ENCODE peak calls at places on chromosome 13, in eight cellular contexts. Z is kidney epithelial cell; E is Peyer's patch; S is PC-3; O is Panc1; X is body of pancreas; D is fibroblast of lung; Q is CD4-positive, alpha-beta T cell. H is an unnamed sample.

GRCh38 chr13:32021785-32022184 is 9.8 kb upstream of the FRY start:
- DNase-seq in S (no peak), X (no peak), Q (no peak), Z (no peak), E (no peak), D (no peak), O (no peak), H (no peak)

GRCh38 chr13:98582947-98583346 is 6.0 kb upstream of the STK24 start:
- DNase-seq in X (no peak), E (no peak), D (no peak), S (no peak), Q (no peak), Z (no peak), O (no peak), H (peak)

GRCh38 chr13:62997038-62997619 is 1581.5 kb upstream of the PCDH20 start:
- DNase-seq in D (no peak), O (no peak), Q (no peak), X (no peak), E (no peak), Z (no peak), S (no peak), H (no peak)

GRCh38 chr13:97221491-97221890 is 642 bp upstream of the MBNL2 start:
- DNase-seq in Q (no peak), S (no peak), E (no peak), O (no peak), D (no peak), Z (no peak), X (no peak), H (no peak)

GRCh38 chr13:72304121-72304745 is 423.2 kb downstream of the MZT1 start:
- DNase-seq in S (no peak), D (peak), E (no peak), X (no peak), Q (no peak), Z (no peak), O (no peak), H (no peak)

GRCh38 chr13:48853381-48854102 is 122.2 kb upstream of the FNDC3A start:
- DNase-seq in O (no peak), S (no peak), X (no peak), Z (peak), E (no peak), D (peak), Q (no peak), H (no peak)

GRCh38 chr13:71625183-71625582 is 241.8 kb downstream of the DACH1 start:
- DNase-seq in D (no peak), Z (no peak), X (no peak), Q (no peak), E (no peak), S (no peak), O (no peak), H (no peak)

GRCh38 chr13:30186644-30187431 is 120.5 kb downstream of the KATNAL1 start:
- DNase-seq in Z (no peak), S (no peak), E (no peak), X (no peak), O (no peak), Q (no peak), D (no peak), H (no peak)

GRCh38 chr13:109387438-109387837 is 398.9 kb downstream of the IRS2 start:
- DNase-seq in X (no peak), O (no peak), Z (no peak), E (no peak), S (no peak), Q (no peak), D (no peak), H (no peak)

GRCh38 chr13:99968521-99969367 is 2.8 kb downstream of the ZIC5 start:
- DNase-seq in O (no peak), Q (no peak), X (no peak), E (no peak), S (no peak), D (no peak), Z (no peak), H (no peak)

GRCh38 chr13:38830442-38831045 is 143.7 kb downstream of the FREM2 start:
- DNase-seq in O (no peak), Q (no peak), E (no peak), Z (no peak), X (peak), D (no peak), S (no peak), H (no peak)

GRCh38 chr13:50589139-50589538 is 254.4 kb downstream of the DLEU7 start:
- DNase-seq in E (no peak), D (peak), X (no peak), O (no peak), S (peak), Z (peak), Q (no peak), H (peak)

GRCh38 chr13:40114305-40114896 is 458.9 kb downstream of the COG6 start:
- DNase-seq in Q (no peak), Z (no peak), S (no peak), E (no peak), O (no peak), D (no peak), X (no peak), H (no peak)

GRCh38 chr13:31909889-31910551 is 121.6 kb upstream of the FRY start:
- DNase-seq in Z (peak), D (peak), O (peak), Q (peak), X (peak), E (peak), S (peak), H (peak)

GRCh38 chr13:76067850-76068249 is 431.7 kb downstream of the LMO7 start:
- DNase-seq in E (no peak), O (no peak), D (no peak), Q (no peak), S (no peak), X (no peak), Z (no peak), H (no peak)

GRCh38 chr13:74570834-74571233 is 436.6 kb upstream of the KLF12 start:
- DNase-seq in Z (peak), Q (no peak), X (no peak), S (no peak), O (no peak), E (no peak), D (peak), H (no peak)

DNA sequence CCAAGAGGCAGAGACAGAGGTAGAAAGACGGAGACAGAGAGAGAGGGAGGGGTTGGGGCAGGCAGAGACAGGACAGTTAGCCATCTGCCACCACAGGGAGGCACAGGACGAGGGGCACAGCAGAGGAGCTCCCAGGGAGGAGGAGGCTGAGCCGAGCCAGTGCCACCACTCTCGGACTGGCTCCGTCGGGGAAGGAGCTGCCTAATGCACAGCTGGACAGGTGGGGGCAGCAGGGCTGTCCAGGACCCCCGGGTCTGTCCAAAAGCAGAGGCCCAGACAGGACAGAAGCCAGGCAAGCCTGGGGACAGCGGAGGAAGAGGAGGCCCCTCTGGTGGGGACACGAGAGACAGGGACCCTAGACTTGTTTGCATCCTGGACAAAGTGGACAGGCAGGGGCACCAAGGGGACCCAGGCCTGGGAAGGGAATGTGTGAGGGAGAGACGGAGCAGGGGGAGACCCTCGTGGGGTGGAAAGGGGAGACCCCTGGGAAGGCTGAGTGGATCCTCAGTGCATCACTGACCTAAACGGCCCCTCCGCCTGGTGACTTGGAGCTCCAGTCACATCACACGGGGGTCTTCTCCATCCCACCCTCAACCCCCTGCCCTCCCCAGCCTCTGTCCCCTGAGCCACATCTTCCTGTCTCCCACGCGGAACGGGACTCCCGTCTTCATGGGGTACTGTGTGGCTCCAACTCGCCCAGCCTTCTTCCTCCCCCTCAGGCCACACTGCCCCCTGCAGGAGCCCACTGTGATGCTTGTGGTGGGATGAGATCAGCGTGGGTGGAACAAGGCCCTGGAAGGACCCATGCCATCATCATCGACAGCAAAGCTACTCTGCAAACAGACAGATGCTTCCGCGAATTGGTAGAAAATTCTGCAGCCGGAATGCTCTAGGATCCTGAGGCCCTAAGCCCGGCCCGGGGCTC is 889 bp downstream of the F10 start:
- DNase-seq in O (no peak), E (no peak), X (no peak), S (no peak), Z (no peak), Q (no peak), D (no peak), H (no peak)
- TF ChIP-seq CTCF in O (no peak), E (no peak), X (no peak), S (peak), Z (peak), Q (no peak), D (peak), H (peak)

GRCh38 chr13:102774596-102775375 is 1.2 kb upstream of the TEX30 start:
- DNase-seq in Q (no peak), E (no peak), S (no peak), Z (no peak), X (no peak), D (no peak), O (no peak), H (no peak)

GRCh38 chr13:102771298-102772041 is 2.1 kb downstream of the TEX30 start:
- DNase-seq in D (no peak), S (no peak), Q (no peak), X (no peak), E (no peak), O (no peak), Z (no peak), H (no peak)

GRCh38 chr13:102772042-102772425 is 1.6 kb downstream of the TEX30 start:
- DNase-seq in X (no peak), Z (no peak), S (no peak), Q (no peak), E (no peak), D (no peak), O (no peak), H (no peak)

GRCh38 chr13:102774210-102774560 is 599 bp upstream of the TEX30 start:
- DNase-seq in Q (no peak), D (no peak), Z (no peak), E (no peak), O (no peak), X (no peak), S (no peak), H (no peak)

DNA sequence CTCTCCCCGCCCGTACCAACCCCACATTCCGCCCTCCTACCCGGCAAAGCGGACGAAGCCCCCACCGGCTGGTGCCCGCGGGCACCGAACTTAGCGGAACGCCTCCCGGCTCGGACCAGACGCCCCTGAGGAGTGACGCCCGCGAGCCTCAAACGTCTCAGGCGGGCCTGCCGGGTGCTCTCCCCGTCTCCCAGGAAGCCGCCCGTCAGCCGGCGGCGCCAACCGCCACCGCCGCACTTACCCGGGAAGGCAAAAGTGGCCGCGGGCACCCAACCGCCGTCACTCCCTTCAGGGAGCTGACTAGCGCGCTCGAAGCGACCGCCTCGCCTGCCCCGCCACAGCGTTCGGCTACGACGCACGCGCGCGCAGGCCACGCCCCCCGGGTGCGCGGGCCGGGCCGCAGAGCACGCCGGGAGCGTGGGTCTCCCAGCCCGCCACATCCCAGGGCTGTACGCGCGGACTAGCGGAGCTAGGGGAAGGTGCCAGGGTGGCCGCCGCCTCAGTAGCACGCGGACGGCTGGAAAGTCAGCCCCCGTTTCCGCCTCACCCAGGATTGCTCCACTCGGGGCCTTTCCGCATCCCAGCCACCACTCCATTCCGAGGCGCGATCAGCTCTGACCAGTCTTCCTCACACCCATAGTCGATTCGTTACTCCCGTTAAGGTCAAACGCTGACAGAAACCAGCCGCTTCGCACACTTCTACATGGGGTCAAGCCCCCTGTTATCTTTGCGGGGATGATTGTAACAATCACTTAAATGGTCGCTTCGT is at the start of gene TEX30:
- DNase-seq in E (peak), X (peak), O (peak), Z (peak), S (peak), D (peak), Q (peak), H (peak)
- TF ChIP-seq CTCF in E (no peak), X (no peak), O (no peak), Z (no peak), S (no peak), D (no peak), Q (no peak), H (no peak)

DNA sequence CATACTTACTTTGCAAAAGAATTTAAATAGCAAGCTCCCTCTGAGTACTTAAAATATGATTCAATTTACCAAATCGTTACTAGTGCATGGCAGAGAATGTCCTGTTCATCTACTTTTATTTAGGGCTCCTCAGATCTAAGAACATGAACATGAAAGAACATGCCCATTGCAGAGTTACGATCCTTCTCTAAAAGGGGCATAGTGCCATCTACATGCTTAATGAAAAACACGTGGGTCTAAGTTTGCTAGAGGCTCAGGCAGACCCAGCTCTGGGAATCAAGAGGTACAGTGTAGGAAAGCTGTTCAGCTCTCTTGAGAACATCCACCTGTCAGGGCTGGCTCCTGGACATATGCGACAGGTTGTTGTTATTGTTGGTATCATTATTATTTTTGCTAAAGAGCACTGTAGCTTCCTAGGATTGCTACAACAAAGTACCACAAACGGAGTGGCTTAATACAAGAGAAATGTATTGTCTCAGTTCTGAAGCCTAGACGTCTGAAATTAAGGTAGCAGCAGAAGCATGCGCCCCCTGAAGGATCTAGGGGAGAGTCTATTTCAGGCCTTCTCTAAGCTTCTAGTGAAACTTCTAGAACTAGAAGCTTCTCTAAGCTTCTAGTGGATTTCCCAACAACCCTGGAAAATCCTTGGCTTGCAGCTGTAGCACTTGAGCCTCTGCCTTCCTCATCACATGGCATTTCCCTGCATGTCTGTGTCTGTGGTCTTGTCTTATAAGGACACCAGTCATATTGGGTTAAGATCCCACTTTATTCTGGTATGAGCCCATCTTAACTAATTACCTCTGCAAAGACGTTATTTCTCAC is 133.9 kb downstream of the DCT start:
- DNase-seq in Z (no peak), D (peak), E (no peak), X (no peak), Q (no peak), S (peak), O (no peak), H (peak)
- TF ChIP-seq CTCF in Z (no peak), D (peak), E (no peak), X (no peak), Q (peak), S (peak), O (peak), H (peak)

GRCh38 chr13:20136781-20137703 is 23.8 kb downstream of the GJA3 start:
- DNase-seq in X (peak), Q (no peak), D (peak), Z (no peak), S (no peak), E (no peak), O (no peak), H (no peak)
- TF ChIP-seq CTCF in X (peak), Q (no peak), D (peak), Z (peak), S (peak), E (no peak), O (peak), H (peak)

H was measured in foreskin keratinocyte.